ENCODE peak calls at places on chromosomes 11 and 22, in four cellular contexts. One of them, this sample, is unnamed.

GRCh38 chr11:40517122-40517521 is 942.3 kb downstream of the LRRC4C start:
- DNase-seq in IMR-90: no peak
- DNase-seq in K562: no peak
- DNase-seq in GM12878: no peak
- DNase-seq in this sample: no peak

GRCh38 chr11:62879554-62879953 is 1.1 kb upstream of the SLC3A2 start:
- DNase-seq in IMR-90: no peak
- DNase-seq in K562: no peak
- DNase-seq in GM12878: no peak
- DNase-seq in this sample: no peak

GRCh38 chr11:76839326-76839725 is 21.4 kb upstream of the ACER3 start:
- DNase-seq in IMR-90: no peak
- DNase-seq in K562: peak
- DNase-seq in GM12878: no peak
- DNase-seq in this sample: no peak

GRCh38 chr22:24521791-24522245 is 26.7 kb downstream of the UPB1 start:
- DNase-seq in GM12878: no peak
- DNase-seq in K562: peak
- DNase-seq in IMR-90: peak
- DNase-seq in this sample: peak

GRCh38 chr11:68049509-68050370 is 10.9 kb downstream of the TCIRG1 start:
- DNase-seq in GM12878: no peak
- DNase-seq in IMR-90: no peak
- DNase-seq in K562: no peak
- DNase-seq in this sample: no peak

GRCh38 chr11:108715239-108715638 is 50.4 kb downstream of the DDX10 start:
- DNase-seq in GM12878: no peak
- DNase-seq in K562: no peak
- DNase-seq in IMR-90: no peak
- DNase-seq in this sample: no peak

GRCh38 chr11:121634889-121635288 is 182.1 kb upstream of the SORL1-AS1 start:
- DNase-seq in IMR-90: peak
- DNase-seq in GM12878: no peak
- DNase-seq in K562: no peak
- DNase-seq in this sample: no peak

GRCh38 chr11:122363306-122363705 is 247.3 kb upstream of the BLID start:
- DNase-seq in IMR-90: no peak
- DNase-seq in GM12878: no peak
- DNase-seq in K562: no peak
- DNase-seq in this sample: no peak

GRCh38 chr22:19220867-19221266 is 42.3 kb upstream of the SLC25A1 start:
- DNase-seq in K562: no peak
- DNase-seq in IMR-90: no peak
- DNase-seq in GM12878: no peak
- DNase-seq in this sample: no peak

GRCh38 chr22:20550851-20551744 is 43.7 kb downstream of the MED15 start:
- DNase-seq in IMR-90: peak
- DNase-seq in GM12878: peak
- DNase-seq in K562: no peak
- DNase-seq in this sample: no peak

GRCh38 chr11:76076749-76077148 is 129.6 kb downstream of the WNT11 start:
- DNase-seq in GM12878: no peak
- DNase-seq in K562: no peak
- DNase-seq in IMR-90: no peak
- DNase-seq in this sample: no peak

GRCh38 chr11:62138630-62139425 is 15.0 kb downstream of the INCENP start:
- DNase-seq in K562: no peak
- DNase-seq in IMR-90: no peak
- DNase-seq in GM12878: no peak
- DNase-seq in this sample: no peak

GRCh38 chr22:23315341-23315917 is 135.1 kb downstream of the BCR start:
- DNase-seq in K562: peak
- DNase-seq in IMR-90: peak
- DNase-seq in GM12878: no peak
- DNase-seq in this sample: peak

GRCh38 chr11:45045692-45046471 is 95.2 kb upstream of the TP53I11 start:
- DNase-seq in GM12878: no peak
- DNase-seq in IMR-90: peak
- DNase-seq in K562: no peak
- DNase-seq in this sample: peak

GRCh38 chr11:132099692-132100091 is 729.3 kb downstream of the NTM start:
- DNase-seq in GM12878: no peak
- DNase-seq in IMR-90: no peak
- DNase-seq in K562: peak
- DNase-seq in this sample: no peak

GRCh38 chr11:98568011-98568410 is 452.7 kb upstream of the CNTN5 start:
- DNase-seq in GM12878: no peak
- DNase-seq in K562: no peak
- DNase-seq in IMR-90: no peak
- DNase-seq in this sample: no peak

GRCh38 chr11:72972541-72973128 is 158.4 kb downstream of the ATG16L2 start:
- DNase-seq in K562: no peak
- DNase-seq in GM12878: no peak
- DNase-seq in IMR-90: peak
- DNase-seq in this sample: no peak

GRCh38 chr11:73322111-73322985 is 14.3 kb downstream of the ARHGEF17 start:
- DNase-seq in K562: no peak
- DNase-seq in IMR-90: peak
- DNase-seq in GM12878: no peak
- DNase-seq in this sample: no peak

GRCh38 chr22:29116397-29117123 is 43.7 kb downstream of the KREMEN1 start:
- DNase-seq in IMR-90: peak
- DNase-seq in GM12878: no peak
- DNase-seq in K562: no peak
- DNase-seq in this sample: no peak

GRCh38 chr11:567629-568258 is 7.0 kb downstream of the RASSF7 start:
- DNase-seq in K562: no peak
- DNase-seq in IMR-90: no peak
- DNase-seq in GM12878: no peak
- DNase-seq in this sample: no peak

GRCh38 chr11:11620966-11621880 is 582 bp downstream of the GALNT18 start:
- DNase-seq in K562: no peak
- DNase-seq in GM12878: no peak
- DNase-seq in IMR-90: peak
- DNase-seq in this sample: peak

GRCh38 chr11:70282012-70282411 is 11.5 kb downstream of the PPFIA1 start:
- DNase-seq in K562: no peak
- DNase-seq in GM12878: no peak
- DNase-seq in IMR-90: no peak
- DNase-seq in this sample: no peak

GRCh38 chr11:76918941-76919386 is 58.2 kb downstream of the ACER3 start:
- DNase-seq in IMR-90: peak
- DNase-seq in K562: peak
- DNase-seq in GM12878: peak
- DNase-seq in this sample: peak

GRCh38 chr22:44827666-44828065 is 75.3 kb downstream of the ARHGAP8 start:
- DNase-seq in IMR-90: no peak
- DNase-seq in GM12878: no peak
- DNase-seq in K562: no peak
- DNase-seq in this sample: no peak

GRCh38 chr11:72594493-72595291 is 79.5 kb downstream of the PDE2A start:
- DNase-seq in GM12878: no peak
- DNase-seq in IMR-90: no peak
- DNase-seq in K562: no peak
- DNase-seq in this sample: no peak

GRCh38 chr22:28822930-28823481 is 22.6 kb upstream of the XBP1 start:
- DNase-seq in IMR-90: no peak
- DNase-seq in GM12878: no peak
- DNase-seq in K562: no peak
- DNase-seq in this sample: no peak

GRCh38 chr22:41504397-41504796 is 35.5 kb downstream of the ACO2 start:
- DNase-seq in GM12878: no peak
- DNase-seq in IMR-90: no peak
- DNase-seq in K562: no peak
- DNase-seq in this sample: no peak

GRCh38 chr22:22487869-22488597 is 20.5 kb downstream of the ZNF280B start:
- DNase-seq in IMR-90: no peak
- DNase-seq in K562: no peak
- DNase-seq in GM12878: no peak
- DNase-seq in this sample: no peak

GRCh38 chr11:68254421-68254820 is 17.4 kb downstream of the C11orf24 start:
- DNase-seq in GM12878: no peak
- DNase-seq in IMR-90: no peak
- DNase-seq in K562: no peak
- DNase-seq in this sample: no peak

GRCh38 chr22:41132555-41132954 is 40.2 kb downstream of the EP300 start:
- DNase-seq in K562: no peak
- DNase-seq in GM12878: no peak
- DNase-seq in IMR-90: peak
- DNase-seq in this sample: no peak

GRCh38 chr22:49999901-50000586 is 12.5 kb downstream of the IL17REL start:
- DNase-seq in IMR-90: no peak
- DNase-seq in K562: no peak
- DNase-seq in GM12878: no peak
- DNase-seq in this sample: no peak

GRCh38 chr11:100515087-100515486 is 172.0 kb upstream of the ARHGAP42 start:
- DNase-seq in IMR-90: peak
- DNase-seq in GM12878: no peak
- DNase-seq in K562: no peak
- DNase-seq in this sample: no peak

GRCh38 chr11:126490261-126490660 is 134.8 kb downstream of the ST3GAL4 start:
- DNase-seq in GM12878: no peak
- DNase-seq in K562: no peak
- DNase-seq in IMR-90: no peak
- DNase-seq in this sample: no peak

GRCh38 chr11:62431171-62431895 is 12.5 kb downstream of the SCGB1A1 start:
- DNase-seq in K562: no peak
- DNase-seq in GM12878: no peak
- DNase-seq in IMR-90: peak
- DNase-seq in this sample: no peak

GRCh38 chr11:120306519-120307242 is 18.4 kb upstream of the TLCD5 start:
- DNase-seq in GM12878: no peak
- DNase-seq in K562: peak
- DNase-seq in IMR-90: peak
- DNase-seq in this sample: peak

GRCh38 chr22:30159561-30160353 is 79.5 kb downstream of the HORMAD2 start:
- DNase-seq in IMR-90: peak
- DNase-seq in GM12878: no peak
- DNase-seq in K562: no peak
- DNase-seq in this sample: peak

GRCh38 chr11:120682866-120683265 is 171.3 kb downstream of the GRIK4 start:
- DNase-seq in K562: no peak
- DNase-seq in IMR-90: peak
- DNase-seq in GM12878: no peak
- DNase-seq in this sample: no peak

DNA sequence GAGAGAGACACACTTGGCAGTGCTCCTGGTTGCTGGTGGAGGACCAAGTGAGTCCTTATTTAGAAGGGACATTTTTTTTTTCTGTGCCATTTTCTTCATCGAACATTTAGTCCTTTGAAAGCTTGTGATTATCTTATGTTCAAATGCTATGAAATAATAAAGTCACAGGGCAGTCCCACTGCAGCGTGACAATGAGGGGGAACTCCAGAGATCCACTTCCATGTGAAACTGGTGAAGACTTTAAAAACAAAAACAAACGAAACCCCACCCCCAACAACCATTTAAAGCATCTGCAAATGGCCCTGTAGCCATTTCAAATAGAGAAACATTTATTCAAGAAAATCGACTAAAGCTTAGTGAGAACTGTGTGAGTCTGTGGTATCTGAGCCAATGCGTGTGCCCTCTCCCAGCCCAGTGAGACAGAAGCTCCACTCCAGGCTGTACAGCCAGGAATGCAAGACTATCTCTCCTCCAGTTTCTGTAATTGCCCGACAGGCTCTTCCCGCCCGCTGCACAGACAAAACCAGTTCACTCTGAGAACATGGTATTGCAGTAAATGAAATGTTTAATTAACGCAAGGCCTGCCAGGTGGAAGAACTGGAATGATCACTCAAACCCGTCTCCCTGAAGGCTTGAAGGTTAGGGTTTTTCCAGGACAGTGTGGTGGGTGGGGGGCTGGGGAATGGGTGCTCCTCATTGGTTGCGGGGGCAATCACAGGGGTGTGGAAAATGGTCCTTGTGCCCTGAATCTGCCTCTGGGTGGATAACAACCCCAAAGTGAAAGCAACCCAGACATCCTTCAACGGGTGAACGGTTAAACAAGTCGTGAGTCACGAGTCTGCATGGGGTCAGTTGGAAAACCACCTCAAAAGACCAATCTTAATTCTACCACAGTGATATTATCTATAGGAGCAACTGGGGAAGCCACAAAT is 8.4 kb downstream of the KRTAP5-6 start:
- DNase-seq in IMR-90: no peak
- DNase-seq in GM12878: no peak
- DNase-seq in K562: no peak
- DNase-seq in this sample: no peak
- TF ChIP-seq ELK1 in IMR-90: no peak
- TF ChIP-seq ELK1 in GM12878: no peak
- TF ChIP-seq ELK1 in K562: no peak
- TF ChIP-seq ELK1 in this sample: no peak

DNA sequence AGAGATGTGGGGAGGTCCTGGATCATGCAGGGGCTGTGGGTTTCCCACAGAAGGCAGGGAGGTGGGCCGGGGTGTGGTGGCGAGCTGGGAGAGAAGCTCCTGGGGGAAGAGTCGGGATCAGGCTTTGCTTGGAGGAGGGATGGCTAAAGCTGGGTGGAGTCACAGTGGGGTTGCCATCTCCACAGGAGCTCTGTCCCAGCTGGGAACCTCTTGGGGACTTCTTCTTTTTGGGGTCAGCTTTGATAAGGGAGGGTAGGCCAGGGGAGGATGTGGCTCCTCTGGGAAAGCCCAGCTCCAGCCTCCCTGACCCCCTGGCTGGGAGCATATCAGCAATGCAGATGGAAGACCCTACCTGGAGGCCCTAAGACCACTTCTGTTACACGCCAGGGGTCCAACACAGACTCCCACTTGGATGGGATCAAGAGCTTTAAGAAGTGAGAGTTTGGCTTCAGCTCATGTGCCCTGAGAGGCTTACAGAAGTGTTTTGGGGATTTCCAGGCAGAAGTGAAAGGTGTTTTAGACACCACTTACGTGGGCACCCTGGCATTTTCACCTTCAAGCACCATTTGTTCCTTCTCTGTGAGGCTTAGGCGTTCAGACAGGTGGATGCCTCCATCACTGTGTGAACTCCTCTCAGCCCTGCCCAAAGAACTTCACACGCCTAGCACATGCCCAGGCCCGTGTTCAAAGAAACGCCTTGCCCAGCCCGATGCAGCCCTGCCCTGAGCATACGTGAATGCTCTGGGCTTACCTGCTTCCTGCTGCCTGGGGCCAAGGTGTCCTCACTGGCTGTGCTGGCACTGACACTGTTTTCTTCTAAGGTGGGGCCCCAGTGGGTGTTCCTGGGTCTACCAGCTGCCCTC is 33.7 kb downstream of the AMPD3 start:
- DNase-seq in GM12878: peak
- DNase-seq in IMR-90: no peak
- DNase-seq in K562: no peak
- DNase-seq in this sample: no peak
- TF ChIP-seq ELK1 in GM12878: no peak
- TF ChIP-seq ELK1 in IMR-90: no peak
- TF ChIP-seq ELK1 in K562: no peak
- TF ChIP-seq ELK1 in this sample: no peak

GRCh38 chr22:37848587-37849088 is 581 bp upstream of the EIF3L start:
- DNase-seq in GM12878: no peak
- DNase-seq in K562: peak
- DNase-seq in IMR-90: peak
- DNase-seq in this sample: peak
- TF ChIP-seq ELK1 in GM12878: no peak
- TF ChIP-seq ELK1 in K562: no peak
- TF ChIP-seq ELK1 in IMR-90: no peak
- TF ChIP-seq ELK1 in this sample: no peak

GRCh38 chr11:2528301-2529050 is 83.7 kb downstream of the KCNQ1 start:
- DNase-seq in GM12878: no peak
- DNase-seq in IMR-90: no peak
- DNase-seq in K562: no peak
- DNase-seq in this sample: no peak
- TF ChIP-seq ELK1 in GM12878: no peak
- TF ChIP-seq ELK1 in IMR-90: no peak
- TF ChIP-seq ELK1 in K562: no peak
- TF ChIP-seq ELK1 in this sample: no peak

This sample was measured in A549.